ENCODE peak calls at places on chromosomes 1 and 21, in nine cellular contexts. S is CD8-positive, alpha-beta T cell; P is GM23338; A is Peyer's patch; T is tibial nerve; V is cardiac muscle cell; K is ovary; E is SK-N-SH; O is PC-9. M is an unnamed sample.

GRCh38 chr1:84758968-84759491 is 68.8 kb upstream of the SSX2IP start:
- DNase-seq in S (no peak), P (no peak), A (no peak), T (no peak), V (peak; percentile 41), K (no peak), E (no peak), O (no peak), M (no peak)

GRCh38 chr1:78069784-78070183 is 24.0 kb downstream of the GIPC2 start:
- DNase-seq in S (no peak), P (no peak), A (no peak), T (no peak), V (no peak), K (no peak), E (no peak), O (no peak), M (no peak)

GRCh38 chr1:30749691-30750583 is 7.6 kb downstream of the LAPTM5 start:
- DNase-seq in S (peak; percentile 81), P (no peak), A (no peak), T (no peak), V (no peak), K (no peak), E (no peak), O (no peak), M (no peak)

GRCh38 chr1:154760469-154760933 is 109.6 kb downstream of the KCNN3 start:
- DNase-seq in S (peak; percentile 94), P (peak; percentile 84), A (peak; percentile 84), T (no peak), V (peak; percentile 27), K (peak; percentile 73), E (peak; percentile 91), O (no peak), M (peak; percentile 95)

GRCh38 chr1:225318706-225319575 is 108.9 kb downstream of the LBR start:
- DNase-seq in S (no peak), P (peak; percentile 83), A (no peak), T (no peak), V (peak; percentile 65), K (no peak), E (peak; percentile 42), O (peak; percentile 51), M (no peak)

GRCh38 chr1:22773981-22774471 is 63.4 kb downstream of the EPHB2 start:
- DNase-seq in S (no peak), P (no peak), A (no peak), T (peak; percentile 59), V (peak; percentile 89), K (peak; percentile 86), E (no peak), O (no peak), M (peak; percentile 68)

GRCh38 chr1:6731905-6732304 is 30.3 kb upstream of the DNAJC11 start:
- DNase-seq in S (no peak), P (no peak), A (no peak), T (no peak), V (no peak), K (no peak), E (peak; percentile 60), O (no peak), M (no peak)

GRCh38 chr1:156532374-156532773 is 31.8 kb upstream of the MEF2D start:
- DNase-seq in S (no peak), P (no peak), A (no peak), T (no peak), V (no peak), K (no peak), E (no peak), O (no peak), M (no peak)

GRCh38 chr21:28632718-28633408 is 359.8 kb downstream of the LTN1 start:
- DNase-seq in S (no peak), P (peak; percentile 24), A (no peak), T (no peak), V (peak; percentile 68), K (no peak), E (no peak), O (no peak), M (no peak)

GRCh38 chr1:37171651-37172050 is 137.3 kb upstream of the GRIK3 start:
- DNase-seq in S (no peak), P (no peak), A (no peak), T (no peak), V (no peak), K (no peak), E (no peak), O (no peak), M (no peak)

GRCh38 chr1:155064109-155064812 is 721 bp downstream of the EFNA4 start:
- DNase-seq in S (no peak), P (peak; percentile 76), A (no peak), T (no peak), V (no peak), K (peak; percentile 53), E (peak; percentile 83), O (no peak), M (no peak)

GRCh38 chr1:170807432-170807831 is 127.9 kb upstream of the MROH9 start:
- DNase-seq in S (no peak), P (no peak), A (no peak), T (no peak), V (peak; percentile 69), K (no peak), E (no peak), O (no peak), M (no peak)

GRCh38 chr1:42753070-42753469 is 13.0 kb upstream of the CLDN19 start:
- DNase-seq in S (no peak), P (no peak), A (no peak), T (no peak), V (peak; percentile 61), K (no peak), E (no peak), O (no peak), M (no peak)

GRCh38 chr1:27307851-27308598 is 13.9 kb upstream of the TMEM222 start:
- DNase-seq in S (no peak), P (peak; percentile 45), A (no peak), T (no peak), V (no peak), K (no peak), E (no peak), O (no peak), M (no peak)

GRCh38 chr1:58932820-58933598 is 149.2 kb upstream of the JUN start:
- DNase-seq in S (peak; percentile 50), P (no peak), A (peak; percentile 92), T (peak; percentile 26), V (peak; percentile 79), K (no peak), E (no peak), O (peak; percentile 98), M (peak; percentile 90)

GRCh38 chr1:2510366-2511155 is 15.8 kb downstream of the PANK4 start:
- DNase-seq in S (no peak), P (no peak), A (no peak), T (no peak), V (no peak), K (no peak), E (no peak), O (no peak), M (no peak)

GRCh38 chr1:2508180-2508579 is 18.2 kb downstream of the PANK4 start:
- DNase-seq in S (no peak), P (no peak), A (no peak), T (no peak), V (no peak), K (no peak), E (no peak), O (no peak), M (no peak)

GRCh38 chr1:2508751-2509150 is 17.6 kb downstream of the PANK4 start:
- DNase-seq in S (no peak), P (no peak), A (no peak), T (no peak), V (no peak), K (no peak), E (no peak), O (no peak), M (no peak)

GRCh38 chr1:2507744-2508155 is 18.6 kb downstream of the PANK4 start:
- DNase-seq in S (no peak), P (no peak), A (no peak), T (no peak), V (no peak), K (no peak), E (no peak), O (no peak), M (no peak)

GRCh38 chr1:2509589-2509988 is 16.8 kb downstream of the PANK4 start:
- DNase-seq in S (no peak), P (no peak), A (no peak), T (no peak), V (no peak), K (no peak), E (no peak), O (no peak), M (no peak)
- H3K4me3 ChIP-seq in S (no peak overlapping the region), P (no peak overlapping the region), A (no peak overlapping the region), T (no peak overlapping the region), V (no peak overlapping the region), K (no peak overlapping the region), E (no peak overlapping the region), O (no peak overlapping the region), M (no peak overlapping the region)

GRCh38 chr1:236370397-236370796 is 23.7 kb upstream of the EDARADD start:
- DNase-seq in S (no peak), P (no peak), A (no peak), T (no peak), V (no peak), K (no peak), E (no peak), O (no peak), M (no peak)

GRCh38 chr1:236371083-236371482 is 23.0 kb upstream of the EDARADD start:
- DNase-seq in S (no peak), P (no peak), A (no peak), T (no peak), V (no peak), K (no peak), E (no peak), O (no peak), M (no peak)

GRCh38 chr1:236361909-236362590 is 32.0 kb upstream of the EDARADD start:
- DNase-seq in S (no peak), P (no peak), A (no peak), T (no peak), V (no peak), K (no peak), E (no peak), O (no peak), M (no peak)

GRCh38 chr1:236363237-236363636 is 30.8 kb upstream of the EDARADD start:
- DNase-seq in S (no peak), P (no peak), A (no peak), T (no peak), V (no peak), K (no peak), E (no peak), O (no peak), M (no peak)

GRCh38 chr1:236365999-236366570 is 28.0 kb upstream of the EDARADD start:
- DNase-seq in S (no peak), P (no peak), A (no peak), T (no peak), V (no peak), K (no peak), E (no peak), O (no peak), M (no peak)
- H3K27ac ChIP-seq in S (no peak overlapping the region), P (no peak overlapping the region), A (no peak overlapping the region), T (no peak overlapping the region), V (no peak overlapping the region), K (no peak overlapping the region), E (no peak overlapping the region), O (no peak overlapping the region), M (no peak overlapping the region)

GRCh38 chr1:14140800-14141526 is 441.0 kb downstream of the PRDM2 start:
- DNase-seq in S (no peak), P (peak; percentile 17), A (no peak), T (peak; percentile 18), V (peak; percentile 2), K (peak; percentile 19), E (no peak), O (no peak), M (no peak)
- TF ChIP-seq CTCF in S (no peak), P (no peak), A (no peak), T (no peak), V (no peak), K (no peak), E (no peak), O (no peak), M (no peak)

GRCh38 chr21:33945652-33946270 is 30.2 kb upstream of the ATP5PO start:
- DNase-seq in S (no peak), P (no peak), A (no peak), T (no peak), V (no peak), K (no peak), E (no peak), O (no peak), M (no peak)
- H3K4me3 ChIP-seq in S (no peak overlapping the region), P (no peak overlapping the region), A (no peak overlapping the region), T (no peak overlapping the region), V (no peak overlapping the region), K (no peak overlapping the region), E (no peak overlapping the region), O (no peak overlapping the region), M (no peak overlapping the region)